ENCODE peak calls at places on chromosomes 5 and 9, in six cellular contexts. N is kidney, S is sigmoid colon, U is AG04449, T is osteoblast, H is psoas muscle. W is an unnamed sample.

GRCh38 chr5:123868267-123868666 is 356.3 kb downstream of the CSNK1G3 start:
- DNase-seq in T (no peak), S (no peak), U (no peak), H (no peak), N (no peak), W (no peak)

GRCh38 chr9:98232926-98233325 is 22.5 kb downstream of the TBC1D2 start:
- DNase-seq in T (no peak), N (no peak), S (peak; percentile 2), H (no peak), U (no peak), W (no peak)

GRCh38 chr9:131397100-131397790 is 3.4 kb downstream of the PRRC2B start:
- DNase-seq in T (peak; percentile 75), N (peak; percentile 17), U (no peak), S (no peak), H (no peak), W (peak; percentile 60)

GRCh38 chr5:115602585-115603125 is 376 bp upstream of the TICAM2 start:
- DNase-seq in T (no peak), U (no peak), H (no peak), N (no peak), S (no peak), W (peak; percentile 51)

GRCh38 chr9:83955985-83956287 is 24.1 kb downstream of the HNRNPK start:
- DNase-seq in H (no peak), U (no peak), N (no peak), T (no peak), S (no peak), W (no peak)

GRCh38 chr9:71941060-71941568 is 29.7 kb downstream of the C9orf85 start:
- DNase-seq in H (no peak), S (no peak), N (no peak), U (no peak), T (peak; percentile 43), W (no peak)

GRCh38 chr5:72599519-72600400 is 92.5 kb upstream of the ZNF366 start:
- DNase-seq in N (no peak), U (no peak), S (no peak), H (no peak), T (no peak), W (peak; percentile 54)

GRCh38 chr5:128346038-128346437 is 192.0 kb downstream of the FBN2 start:
- DNase-seq in H (no peak), U (no peak), S (no peak), N (no peak), T (no peak), W (no peak)

GRCh38 chr5:172420215-172420934 is 34.0 kb downstream of the SH3PXD2B start:
- DNase-seq in N (no peak), U (peak; percentile 76), H (peak; percentile 73), S (peak; percentile 93), T (peak; percentile 94), W (peak; percentile 86)

GRCh38 chr9:87671925-87672324 is 54.0 kb upstream of the CTSL start:
- DNase-seq in N (no peak), S (no peak), H (no peak), T (no peak), U (no peak), W (no peak)

GRCh38 chr5:173823721-173824567 is 64.2 kb upstream of the CPEB4 start:
- DNase-seq in H (no peak), U (peak; percentile 90), S (no peak), T (no peak), N (no peak), W (peak; percentile 79)

GRCh38 chr9:85147046-85147640 is 477.6 kb downstream of the NTRK2 start:
- DNase-seq in N (no peak), U (no peak), S (no peak), H (no peak), T (no peak), W (no peak)

GRCh38 chr9:84500218-84500617 is 159.7 kb upstream of the SLC28A3 start:
- DNase-seq in S (no peak), U (no peak), N (no peak), H (no peak), T (no peak), W (no peak)

GRCh38 chr9:93020151-93020550 is 38.4 kb upstream of the SUSD3 start:
- DNase-seq in N (peak; percentile 64), T (peak; percentile 58), H (no peak), S (peak; percentile 43), U (no peak), W (no peak)

GRCh38 chr9:126215486-126215885 is 111.1 kb upstream of the MVB12B start:
- DNase-seq in T (no peak), H (no peak), S (no peak), U (no peak), N (no peak), W (no peak)

GRCh38 chr5:14953075-14953474 is 81.5 kb upstream of the ANKH start:
- DNase-seq in S (no peak), T (no peak), N (no peak), H (no peak), U (no peak), W (no peak)

GRCh38 chr5:149228610-149229297 is 42.9 kb upstream of the AFAP1L1 start:
- DNase-seq in S (peak; percentile 67), T (peak; percentile 87), N (no peak), U (peak; percentile 55), H (no peak), W (peak; percentile 88)

GRCh38 chr5:33641722-33642505 is 201.1 kb downstream of the TARS1 start:
- DNase-seq in H (no peak), T (no peak), U (peak; percentile 23), S (no peak), N (no peak), W (peak; percentile 89)

DNA sequence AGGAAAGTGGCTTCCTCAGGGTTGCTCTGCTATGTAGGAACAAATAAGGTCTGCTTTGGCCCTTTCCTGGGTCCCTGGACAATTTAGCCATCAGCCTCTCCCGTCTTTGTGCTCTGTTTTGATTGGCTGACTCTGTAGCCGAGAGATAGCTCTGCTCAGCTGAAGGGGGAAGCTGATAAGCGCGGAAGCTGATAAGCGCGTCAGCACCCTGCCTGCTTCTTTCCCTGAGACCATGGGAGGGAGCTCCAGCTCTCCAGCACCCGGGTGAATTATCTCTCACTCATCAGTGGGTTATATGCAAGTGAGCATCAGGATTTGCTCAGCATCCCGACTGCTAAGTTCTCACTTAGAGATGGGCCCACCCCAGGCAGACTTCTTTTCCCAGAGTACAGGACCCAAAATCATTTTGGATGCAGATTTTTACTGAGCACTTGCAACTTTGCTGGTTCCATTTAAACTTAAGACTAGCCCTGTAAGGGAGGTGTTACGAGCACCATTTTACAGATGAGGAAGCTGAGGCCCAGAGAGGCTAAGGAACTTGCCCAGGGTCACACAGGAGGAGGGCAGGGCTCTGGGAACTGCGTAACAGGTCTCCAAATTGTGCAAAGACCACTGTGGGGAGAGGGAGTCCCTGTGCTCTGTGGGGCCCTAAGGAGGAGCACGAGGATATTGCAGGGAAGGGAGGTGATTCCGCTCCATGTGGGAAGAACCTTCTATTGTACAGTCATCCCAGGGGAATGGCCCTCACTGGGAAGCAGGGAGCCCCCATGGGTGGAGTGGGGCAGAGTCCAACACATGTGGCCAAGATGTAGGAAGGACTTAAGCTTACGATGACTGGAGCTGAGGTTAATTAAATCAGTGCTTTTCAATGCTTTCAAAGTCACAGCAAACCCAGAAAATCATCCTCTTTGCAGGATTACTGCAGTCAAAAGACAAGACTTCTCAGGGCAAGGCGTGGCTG is 83.7 kb upstream of the ORM1 start:
- DNase-seq in H (no peak), T (peak; percentile 91), S (no peak), U (no peak), N (peak; percentile 84), W (peak; percentile 51)
- TF ChIP-seq CTCF in H (peak; percentile 20), T (peak; percentile 51), S (no peak), U (peak; percentile 61), N (no peak), W (peak; percentile 47)

GRCh38 chr5:39057745-39058144 is 16.5 kb downstream of the RICTOR start:
- DNase-seq in S (no peak), N (no peak), T (no peak), U (no peak), H (no peak), W (no peak)

GRCh38 chr5:39055760-39056393 is 18.3 kb downstream of the RICTOR start:
- DNase-seq in T (no peak), S (no peak), U (no peak), H (no peak), N (no peak), W (no peak)

GRCh38 chr5:39058984-39059565 is 15.1 kb downstream of the RICTOR start:
- DNase-seq in N (no peak), U (no peak), H (no peak), T (no peak), S (no peak), W (no peak)

GRCh38 chr5:39055027-39055759 is 19.0 kb downstream of the RICTOR start:
- DNase-seq in H (no peak), N (no peak), U (no peak), T (no peak), S (no peak), W (no peak)

DNA sequence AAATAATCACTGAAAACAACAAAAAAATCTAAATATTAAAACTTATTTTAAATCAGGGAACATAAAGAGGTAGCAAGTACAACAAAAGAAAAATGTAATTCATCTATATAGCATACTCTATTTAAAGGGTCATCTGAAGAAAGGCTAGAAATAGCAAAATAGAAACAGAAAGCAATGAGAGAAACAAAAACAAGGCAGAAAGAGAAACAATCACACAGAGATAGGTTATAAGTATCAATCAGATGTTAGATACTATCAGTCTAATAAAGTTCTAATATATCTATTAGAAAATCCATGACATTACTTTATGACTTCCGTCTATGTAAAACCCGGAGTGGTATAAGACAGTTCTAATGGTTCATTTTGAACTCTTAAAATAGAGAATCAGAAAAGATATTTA is 16.0 kb downstream of the RICTOR start:
- DNase-seq in S (no peak), H (no peak), N (no peak), U (no peak), T (no peak), W (no peak)
- H3K4me3 ChIP-seq in S (no peak overlapping the region), H (peak overlapping the region; percentile 41), N (no peak overlapping the region), U (no peak overlapping the region), T (peak overlapping the region; percentile 20), W (peak overlapping the region; percentile 14)

GRCh38 chr5:82295144-82295543 is 17.0 kb upstream of the RPS23 start:
- DNase-seq in N (no peak), T (no peak), S (no peak), H (no peak), U (no peak), W (peak; percentile 30)

GRCh38 chr5:82298668-82299067 is 20.5 kb upstream of the RPS23 start:
- DNase-seq in S (no peak), H (no peak), U (no peak), T (no peak), N (no peak), W (no peak)

GRCh38 chr5:82295959-82296557 is 17.9 kb upstream of the RPS23 start:
- DNase-seq in U (no peak), S (no peak), H (no peak), N (no peak), T (no peak), W (no peak)

GRCh38 chr5:82297711-82298110 is 19.6 kb upstream of the RPS23 start:
- DNase-seq in S (no peak), H (no peak), U (no peak), N (no peak), T (no peak), W (no peak)

DNA sequence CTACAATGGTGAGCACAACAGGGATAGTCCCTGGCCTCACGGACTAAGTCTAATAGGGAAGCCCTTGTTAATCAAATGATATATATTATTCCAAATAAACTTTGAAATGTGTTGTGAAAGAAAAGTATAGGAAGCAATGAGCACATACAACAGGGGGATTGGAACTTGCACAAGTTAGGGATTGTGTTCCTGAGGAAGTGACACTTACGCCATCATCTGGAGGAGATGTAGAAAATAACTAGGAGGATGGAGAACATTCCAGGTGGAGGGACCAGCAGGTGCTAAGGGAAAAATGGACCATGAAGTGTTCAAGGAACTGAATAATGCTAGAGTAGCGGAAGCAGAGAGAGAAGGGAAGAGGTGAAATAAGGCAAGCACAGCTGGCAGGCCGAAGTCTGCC is 18.8 kb upstream of the RPS23 start:
- DNase-seq in S (no peak), U (no peak), T (no peak), H (no peak), N (no peak), W (no peak)
- TF ChIP-seq CTCF in S (no peak), U (no peak), T (no peak), H (no peak), N (no peak), W (no peak)

GRCh38 chr5:177511181-177511580 is 1.6 kb upstream of the DOK3 start:
- DNase-seq in H (no peak), N (no peak), T (no peak), U (no peak), S (no peak), W (no peak)
- H3K4me3 ChIP-seq in H (no peak overlapping the region), N (no peak overlapping the region), T (no peak overlapping the region), U (no peak overlapping the region), S (no peak overlapping the region), W (no peak overlapping the region)

W was measured in astrocyte of the spinal cord.